ENCODE peak calls at places on chromosome 10, in five cellular contexts. C, W, H, I and T are unnamed samples.
A peak's percentile ranks its signal among the peaks of the same experiment; 100 is the strongest.

GRCh38 chr10:70649526-70649925 is 22.8 kb upstream of the ADAMTS14 start:
- DNase-seq in C (no peak), W (peak; percentile 96), H (no peak), I (no peak), T (no peak)

GRCh38 chr10:133364645-133365431 is 7.0 kb upstream of the FUOM start:
- DNase-seq in C (no peak), W (no peak), H (no peak), I (no peak), T (no peak)

GRCh38 chr10:121862624-121863023 is 65.2 kb downstream of the ATE1 start:
- DNase-seq in C (no peak), W (no peak), H (no peak), I (no peak), T (no peak)

GRCh38 chr10:88949912-88950664 is 2.5 kb downstream of the ACTA2 start:
- DNase-seq in C (no peak), W (peak; percentile 27), H (no peak), I (no peak), T (no peak)

GRCh38 chr10:95406651-95407280 is 116.0 kb upstream of the PDLIM1 start:
- DNase-seq in C (peak; percentile 72), W (no peak), H (no peak), I (no peak), T (no peak)

GRCh38 chr10:72308320-72308987 is 34.7 kb downstream of the DDIT4 start:
- DNase-seq in C (peak; percentile 86), W (peak; percentile 91), H (peak; percentile 5), I (peak; percentile 82), T (no peak)

GRCh38 chr10:95133016-95133752 is 60.9 kb upstream of the ACSM6 start:
- DNase-seq in C (peak; percentile 86), W (peak; percentile 85), H (peak; percentile 86), I (peak; percentile 82), T (peak; percentile 84)

GRCh38 chr10:90175161-90175681 is 473.8 kb downstream of the KIF20B start:
- DNase-seq in C (no peak), W (no peak), H (no peak), I (no peak), T (no peak)

GRCh38 chr10:68628576-68629127 is 68.5 kb downstream of the TET1 start:
- DNase-seq in C (no peak), W (no peak), H (peak; percentile 96), I (no peak), T (no peak)

GRCh38 chr10:112716924-112717348 is 233.1 kb upstream of the TCF7L2 start:
- DNase-seq in C (peak; percentile 73), W (peak; percentile 72), H (no peak), I (peak; percentile 75), T (no peak)

GRCh38 chr10:43855667-43856210 is 207.1 kb upstream of the ZNF32 start:
- DNase-seq in C (no peak), W (no peak), H (no peak), I (no peak), T (no peak)

GRCh38 chr10:125397608-125398007 is 237.2 kb upstream of the CTBP2 start:
- DNase-seq in C (no peak), W (no peak), H (no peak), I (no peak), T (no peak)

GRCh38 chr10:17007381-17007780 is 122.2 kb downstream of the CUBN start:
- DNase-seq in C (no peak), W (no peak), H (no peak), I (no peak), T (no peak)

GRCh38 chr10:17009228-17009700 is 120.3 kb downstream of the CUBN start:
- DNase-seq in C (no peak), W (peak; percentile 88), H (no peak), I (no peak), T (no peak)

GRCh38 chr10:17006631-17007161 is 122.9 kb downstream of the CUBN start:
- DNase-seq in C (no peak), W (peak; percentile 36), H (no peak), I (no peak), T (no peak)

GRCh38 chr10:17005621-17006566 is 123.7 kb downstream of the CUBN start:
- DNase-seq in C (no peak), W (peak; percentile 59), H (no peak), I (no peak), T (no peak)

GRCh38 chr10:17007836-17008235 is 121.8 kb downstream of the CUBN start:
- DNase-seq in C (no peak), W (no peak), H (no peak), I (no peak), T (no peak)
- TF ChIP-seq EZH2phosphoT487 in C (no peak), W (no peak), H (no peak), I (no peak), T (no peak)

DNA sequence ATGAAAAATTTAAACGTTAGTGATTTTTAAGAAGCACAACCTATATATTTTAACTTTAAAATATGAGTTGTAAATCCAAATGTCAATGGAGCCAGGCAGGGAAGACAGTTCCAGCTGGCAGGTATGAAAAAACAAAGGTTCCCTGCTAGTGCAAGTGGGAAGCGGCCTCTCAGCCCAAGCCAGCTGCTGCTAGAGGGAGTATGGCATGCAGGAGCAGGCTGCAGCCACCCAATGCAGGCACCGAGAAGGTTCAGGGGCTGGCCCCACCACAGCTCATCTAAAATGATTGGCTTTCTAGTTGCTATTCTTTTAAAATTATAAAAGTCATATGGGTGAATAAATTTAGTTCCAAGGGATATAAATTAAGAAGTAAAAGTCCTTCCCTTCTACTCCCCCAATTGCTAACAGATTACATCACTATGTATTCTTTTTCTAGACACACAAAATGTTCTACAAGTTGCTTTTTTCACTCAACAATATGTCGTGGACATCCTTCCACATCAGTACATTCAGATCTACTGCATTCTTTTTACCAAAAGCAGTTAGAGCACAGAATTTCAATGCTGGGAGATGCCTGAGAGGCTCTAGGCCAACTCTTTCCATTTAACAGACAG is 69.3 kb downstream of the SGMS1 start:
- DNase-seq in C (no peak), W (no peak), H (no peak), I (no peak), T (peak; percentile 28)
- TF ChIP-seq EZH2phosphoT487 in C (no peak), W (no peak), H (no peak), I (no peak), T (no peak)

DNA sequence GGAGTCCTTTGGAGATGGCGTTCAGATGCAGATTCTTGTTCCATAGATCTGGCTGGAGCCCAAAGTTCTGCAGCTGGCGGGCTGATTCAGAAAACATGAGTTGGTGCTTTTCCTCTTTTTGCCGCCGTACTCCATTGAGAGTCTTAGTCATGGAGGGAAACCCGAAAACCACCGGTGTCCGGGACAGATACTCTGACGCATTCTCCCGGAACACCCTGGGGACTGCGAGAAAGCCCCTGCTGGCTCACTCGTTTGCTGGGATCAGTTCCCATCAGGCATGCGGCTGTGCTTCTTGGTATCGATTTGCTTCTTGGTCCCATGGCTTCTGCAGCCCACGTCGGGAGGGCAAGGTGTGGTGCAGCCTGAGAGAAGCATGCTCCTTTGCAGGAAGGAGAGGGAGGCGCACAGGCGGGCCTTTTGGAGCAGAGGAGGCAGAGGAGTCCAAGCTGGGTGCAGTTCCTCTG is 30.8 kb upstream of the PFKFB3 start:
- DNase-seq in C (no peak), W (peak; percentile 98), H (no peak), I (no peak), T (no peak)
- TF ChIP-seq EZH2phosphoT487 in C (no peak), W (no peak), H (no peak), I (no peak), T (no peak)

GRCh38 chr10:104931723-104932122 is 290.6 kb downstream of the SORCS3 start:
- DNase-seq in C (no peak), W (no peak), H (no peak), I (no peak), T (no peak)
- TF ChIP-seq EZH2phosphoT487 in C (no peak), W (no peak), H (no peak), I (no peak), T (no peak)

GRCh38 chr10:84415539-84416244 is 87.3 kb downstream of the CCSER2 start:
- DNase-seq in C (no peak), W (no peak), H (no peak), I (no peak), T (no peak)
- TF ChIP-seq EZH2phosphoT487 in C (no peak), W (no peak), H (no peak), I (no peak), T (no peak)

GRCh38 chr10:1083581-1083980 is 27.4 kb downstream of the WDR37 start:
- DNase-seq in C (no peak), W (no peak), H (no peak), I (no peak), T (no peak)

GRCh38 chr10:1089017-1089689 is 33.0 kb downstream of the WDR37 start:
- DNase-seq in C (no peak), W (no peak), H (no peak), I (no peak), T (no peak)

GRCh38 chr10:1085258-1085657 is 29.1 kb downstream of the WDR37 start:
- DNase-seq in C (no peak), W (no peak), H (no peak), I (no peak), T (no peak)

GRCh38 chr10:1086787-1087186 is 30.6 kb downstream of the WDR37 start:
- DNase-seq in C (no peak), W (no peak), H (no peak), I (no peak), T (no peak)

DNA sequence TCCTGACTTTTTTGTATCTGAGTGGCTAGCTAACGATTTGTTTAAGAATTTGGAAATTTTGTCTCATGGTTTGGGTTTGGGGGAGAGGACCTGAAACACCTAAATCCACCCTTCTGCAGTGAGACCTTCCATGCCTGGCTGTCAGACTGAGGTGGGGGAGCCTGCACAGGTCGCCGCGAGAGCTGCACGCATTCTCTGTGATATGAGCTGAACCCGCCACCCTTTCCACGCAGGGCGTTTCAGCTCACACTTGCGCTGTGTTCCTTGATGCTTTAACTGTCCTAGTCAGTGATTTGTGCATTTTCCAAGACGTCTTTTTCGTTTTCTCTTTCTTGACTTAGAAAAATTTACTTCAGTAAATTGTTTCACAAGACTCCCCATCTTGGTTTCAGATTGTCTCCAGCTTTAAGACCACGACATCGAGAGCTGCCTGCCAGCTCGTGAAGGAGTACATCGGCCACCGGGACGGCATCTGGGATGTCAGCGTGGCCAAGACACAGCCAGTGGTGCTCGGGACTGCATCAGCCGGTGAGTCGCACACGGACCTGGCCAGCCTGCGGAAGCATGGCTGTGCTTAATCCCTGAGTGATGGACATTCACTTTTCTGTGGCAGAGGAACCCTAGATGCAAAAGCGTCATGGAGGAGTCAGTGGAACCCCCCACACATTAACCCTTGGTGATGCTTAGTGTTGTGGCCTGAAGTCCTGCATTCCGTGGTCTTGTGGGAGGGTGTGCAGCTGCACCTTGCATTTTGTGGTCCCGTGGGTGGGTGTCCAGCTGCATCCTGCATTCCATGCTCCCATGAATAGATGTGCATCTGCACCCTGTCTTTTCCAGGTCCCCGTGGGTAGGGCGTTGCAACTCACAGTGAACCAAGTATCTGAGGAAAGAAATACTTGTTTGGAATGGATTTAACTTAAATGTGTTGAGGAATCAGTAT is 28.1 kb downstream of the WDR37 start:
- DNase-seq in C (no peak), W (no peak), H (no peak), I (no peak), T (no peak)
- TF ChIP-seq EZH2phosphoT487 in C (no peak), W (no peak), H (no peak), I (no peak), T (no peak)